ENCODE peak calls at places on chromosomes 5 and 9, in eight cellular contexts. D, O, U, N, E, V, P and Q are unnamed samples.

GRCh38 chr9:134436356-134436717 is 110.1 kb downstream of the RXRA start:
- DNase-seq in N (no peak), D (no peak), V (no peak), P (no peak), O (peak; percentile 62), U (no peak), E (no peak), Q (no peak)

GRCh38 chr5:34648522-34649158 is 7.5 kb upstream of the RAI14 start:
- DNase-seq in E (no peak), U (no peak), D (no peak), V (no peak), P (no peak), N (no peak), O (no peak), Q (no peak)

GRCh38 chr5:5533927-5534326 is 111.5 kb downstream of the ICE1 start:
- DNase-seq in D (no peak), E (no peak), P (no peak), O (no peak), N (no peak), V (no peak), U (no peak), Q (no peak)

GRCh38 chr9:124870723-124871122 is 8.8 kb downstream of the ARPC5L start:
- DNase-seq in U (no peak), O (no peak), N (no peak), D (no peak), V (no peak), P (no peak), E (no peak), Q (no peak)

GRCh38 chr5:69206528-69207190 is 17.3 kb downstream of the CENPH start:
- DNase-seq in O (no peak), U (no peak), V (peak; percentile 57), D (no peak), N (no peak), P (no peak), E (peak; percentile 38), Q (no peak)

GRCh38 chr9:95457769-95458168 is 59.0 kb downstream of the PTCH1 start:
- DNase-seq in U (no peak), V (no peak), E (no peak), P (no peak), D (no peak), O (no peak), N (no peak), Q (no peak)

GRCh38 chr5:156779436-156779835 is 70.7 kb upstream of the PPP1R2B start:
- DNase-seq in E (no peak), U (no peak), V (no peak), P (no peak), O (no peak), D (no peak), N (no peak), Q (no peak)

GRCh38 chr9:16265671-16266070 is 604.8 kb downstream of the BNC2 start:
- DNase-seq in D (no peak), V (no peak), U (no peak), E (no peak), N (no peak), O (no peak), P (no peak), Q (no peak)

GRCh38 chr5:77558266-77558665 is 66.2 kb upstream of the WDR41 start:
- DNase-seq in O (no peak), N (no peak), V (no peak), P (no peak), D (no peak), U (no peak), E (no peak), Q (no peak)

GRCh38 chr9:696332-697090 is 145.0 kb upstream of the DMRT1 start:
- DNase-seq in V (peak; percentile 44), E (no peak), O (no peak), U (no peak), P (no peak), N (no peak), D (no peak), Q (no peak)

GRCh38 chr5:176870110-176870591 is 29.0 kb downstream of the HK3 start:
- DNase-seq in P (no peak), U (no peak), D (peak; percentile 12), N (peak; percentile 21), V (peak; percentile 51), O (peak; percentile 41), E (peak; percentile 29), Q (no peak)

GRCh38 chr5:78731884-78732283 is 83.3 kb upstream of the LHFPL2 start:
- DNase-seq in O (no peak), V (no peak), D (no peak), N (no peak), E (no peak), U (no peak), P (no peak), Q (no peak)

GRCh38 chr5:157148734-157149615 is 6.3 kb upstream of the MED7 start:
- DNase-seq in V (peak; percentile 47), U (no peak), P (peak; percentile 40), E (peak; percentile 69), N (peak; percentile 21), O (no peak), D (peak; percentile 72), Q (no peak)

DNA sequence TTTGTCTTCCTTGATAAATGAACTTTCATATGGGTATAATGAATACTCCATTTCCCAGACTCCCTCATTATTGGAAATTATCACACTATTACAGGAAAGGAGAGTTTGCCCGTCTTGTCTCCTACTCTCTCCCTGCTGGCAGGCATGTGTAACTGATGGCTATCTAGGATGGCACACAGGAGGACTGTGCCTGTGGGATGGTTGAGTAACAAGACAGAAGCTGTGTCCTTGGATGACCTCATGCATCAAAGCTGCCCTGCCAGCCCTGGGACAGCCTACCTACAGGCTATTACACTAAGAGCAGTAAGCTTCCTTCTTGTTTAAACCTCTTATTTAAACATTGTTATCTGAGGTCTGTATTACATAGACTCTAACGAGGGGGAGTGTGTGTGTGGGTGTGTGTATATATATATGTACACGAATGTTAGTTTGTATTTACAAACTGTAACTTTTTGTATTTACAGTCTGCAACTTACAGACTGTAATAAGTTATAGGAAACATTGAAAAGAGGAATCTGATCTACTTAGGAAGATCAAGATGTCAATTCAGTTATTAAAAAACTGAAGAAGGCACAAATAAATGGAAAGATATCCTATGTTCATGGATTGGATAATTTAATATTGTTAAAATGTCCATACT is 247.6 kb upstream of the ACO1 start:
- DNase-seq in O (no peak), E (no peak), N (peak; percentile 19), D (no peak), P (no peak), V (peak; percentile 98), U (no peak), Q (no peak)
- TF ChIP-seq POLR2AphosphoS5 in O (no peak), E (no peak), N (no peak), D (no peak), P (no peak), V (no peak), U (no peak), Q (no peak)

GRCh38 chr5:150655221-150655620 is 5.8 kb upstream of the MYOZ3 start:
- DNase-seq in P (no peak), D (no peak), V (no peak), E (no peak), N (no peak), U (no peak), O (no peak), Q (no peak)
- H3K4me1 ChIP-seq in P (peaks cover 10% of the 10 kb centered on the region), D (peaks cover 23% of the 10 kb centered on the region), V (peaks cover 25% of the 10 kb centered on the region), E (peaks cover 10% of the 10 kb centered on the region), N (peaks cover 2% of the 10 kb centered on the region), U (peaks cover 18% of the 10 kb centered on the region), O (peaks cover 20% of the 10 kb centered on the region), Q (peaks cover 54% of the 10 kb centered on the region)

GRCh38 chr5:150675044-150675443 is 14.0 kb downstream of the MYOZ3 start:
- DNase-seq in P (no peak), O (no peak), U (no peak), E (no peak), V (no peak), D (no peak), N (no peak), Q (no peak)
- TF ChIP-seq EP300 in P (no peak), O (no peak), U (no peak), E (no peak), V (no peak), D (no peak), N (no peak), Q (no peak)

GRCh38 chr5:172638209-172638768 is 2.8 kb upstream of the NEURL1B start:
- DNase-seq in N (no peak), V (no peak), D (peak; percentile 8), U (peak; percentile 29), P (no peak), E (no peak), O (no peak), Q (no peak)
- TF ChIP-seq POLR2AphosphoS5 in N (no peak), V (no peak), D (no peak), U (no peak), P (no peak), E (no peak), O (no peak), Q (no peak)

DNA sequence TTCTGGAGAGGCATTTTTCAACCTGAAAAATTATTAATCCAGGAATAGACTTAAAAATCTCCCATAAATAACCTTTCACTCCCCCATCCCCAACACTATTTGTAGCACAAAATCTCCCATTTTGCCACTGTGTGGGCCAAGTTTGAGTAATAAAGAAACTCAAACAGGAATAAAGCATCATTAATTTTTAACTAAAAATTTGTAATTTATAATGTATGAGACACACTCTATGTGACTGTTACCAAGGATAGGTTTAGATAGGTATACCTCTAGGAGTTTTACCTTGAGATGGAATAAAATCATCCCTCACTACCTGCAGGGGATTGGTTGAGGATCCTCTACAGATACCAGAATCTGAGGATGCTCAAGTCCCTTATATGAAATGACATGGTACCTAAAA is 30.1 kb downstream of the CHD1 start:
- DNase-seq in U (no peak), N (no peak), O (no peak), P (no peak), D (no peak), V (no peak), E (no peak), Q (no peak)
- H3K4me1 ChIP-seq in U (no peaks in the 10 kb centered on the region), N (no peaks in the 10 kb centered on the region), O (no peaks in the 10 kb centered on the region), P (no peaks in the 10 kb centered on the region), D (no peaks in the 10 kb centered on the region), V (no peaks in the 10 kb centered on the region), E (no peaks in the 10 kb centered on the region), Q (no peaks in the 10 kb centered on the region)

GRCh38 chr9:126472446-126472845 is 141.3 kb upstream of the LMX1B start:
- DNase-seq in V (no peak), D (no peak), U (no peak), P (no peak), E (no peak), O (no peak), N (no peak), Q (no peak)
- TF ChIP-seq EP300 in V (no peak), D (no peak), U (no peak), P (no peak), E (no peak), O (no peak), N (no peak), Q (no peak)

GRCh38 chr9:90880669-90881068 is 79.0 kb downstream of the SYK start:
- DNase-seq in N (no peak), D (peak; percentile 20), E (no peak), V (no peak), P (no peak), O (no peak), U (no peak), Q (no peak)
- TF ChIP-seq POLR2AphosphoS5 in N (no peak), D (no peak), E (no peak), V (no peak), P (no peak), O (no peak), U (no peak), Q (no peak)